ENCODE peak calls at places on chromosomes 4 and X, in six cellular contexts. O, R, J, U, E and V are unnamed samples.

GRCh38 chr4:610411-611261 is 14.7 kb upstream of the PDE6B start:
- DNase-seq in U (peak), E (peak), J (no peak), R (peak), O (peak), V (no peak)

GRCh38 chr4:120977435-120977997 is 55.0 kb upstream of the PRDM5 start:
- DNase-seq in R (peak), U (peak), J (peak), O (peak), E (peak), V (no peak)

GRCh38 chrX:73289039-73289438 is 74.4 kb upstream of the NAP1L2 start:
- DNase-seq in J (peak), E (peak), U (no peak), O (peak), R (no peak), V (no peak)

GRCh38 chrX:103554687-103555417 is 30.5 kb upstream of the TCEAL4 start:
- DNase-seq in U (peak), R (peak), E (no peak), J (peak), O (no peak), V (no peak)

GRCh38 chr4:7372673-7373072 is 62.1 kb downstream of the PSAPL1 start:
- DNase-seq in J (no peak), R (peak), U (no peak), O (no peak), E (no peak), V (no peak)

GRCh38 chrX:18997916-18998315 is 14.0 kb upstream of the PHKA2 start:
- DNase-seq in O (peak), E (no peak), R (peak), U (no peak), J (peak), V (no peak)

GRCh38 chr4:156838761-156839160 is 132.8 kb downstream of the PDGFC start:
- DNase-seq in O (no peak), U (no peak), E (no peak), J (peak), R (peak), V (no peak)

GRCh38 chrX:13013353-13014110 is 30.9 kb downstream of the FAM9C start:
- DNase-seq in E (no peak), J (no peak), U (no peak), R (peak), O (peak), V (no peak)

GRCh38 chr4:52645315-52645714 is 13.8 kb downstream of the USP46 start:
- DNase-seq in E (no peak), U (no peak), O (no peak), R (no peak), J (no peak), V (no peak)

GRCh38 chr4:186778134-186778533 is 54.5 kb upstream of the FAT1 start:
- DNase-seq in O (no peak), E (no peak), J (peak), U (no peak), R (no peak), V (no peak)

GRCh38 chr4:152063301-152064235 is 302.8 kb upstream of the GATB start:
- DNase-seq in R (no peak), E (no peak), U (no peak), J (peak), O (no peak), V (no peak)

GRCh38 chrX:103177561-103177960 is 37.3 kb upstream of the BEX4 start:
- DNase-seq in O (no peak), J (no peak), R (no peak), E (no peak), U (no peak), V (no peak)

GRCh38 chr4:95017690-95018089 is 259.9 kb downstream of the BMPR1B start:
- DNase-seq in U (no peak), R (no peak), E (no peak), O (no peak), J (no peak), V (no peak)

GRCh38 chrX:149512225-149512885 is 7.2 kb upstream of the IDS start:
- DNase-seq in R (peak), J (peak), E (peak), O (peak), U (peak), V (peak)

GRCh38 chrX:19867411-19867732 is 20.0 kb downstream of the SH3KBP1 start:
- DNase-seq in R (peak), J (no peak), O (no peak), U (no peak), E (peak), V (no peak)

GRCh38 chr4:184740965-184741364 is 7.1 kb upstream of the CENPU start:
- DNase-seq in R (no peak), E (no peak), J (peak), O (no peak), U (no peak), V (no peak)

GRCh38 chr4:113943863-113944262 is 35.6 kb downstream of the ARSJ start:
- DNase-seq in O (no peak), J (no peak), E (no peak), U (no peak), R (peak), V (no peak)

GRCh38 chrX:149757206-149758067 is 16.4 kb upstream of the HSFX1 start:
- DNase-seq in R (no peak), O (no peak), J (no peak), E (no peak), U (no peak), V (peak)

GRCh38 chrX:129831486-129831885 is 12.2 kb downstream of the ZDHHC9 start:
- DNase-seq in U (no peak), E (no peak), J (no peak), O (no peak), R (no peak), V (no peak)

GRCh38 chr4:152224872-152225420 is 310.9 kb downstream of the FBXW7 start:
- DNase-seq in O (no peak), E (no peak), R (no peak), J (no peak), U (no peak), V (no peak)

GRCh38 chr4:143700420-143701352 is at the start of gene FREM3:
- DNase-seq in E (peak), J (peak), O (no peak), R (no peak), U (peak), V (no peak)

GRCh38 chrX:154010330-154011087 is 9.2 kb downstream of the IRAK1 start:
- DNase-seq in U (no peak), R (peak), O (peak), E (peak), J (no peak), V (no peak)

GRCh38 chr4:99664703-99665102 is 7.1 kb upstream of the C4orf54 start:
- DNase-seq in E (no peak), U (no peak), J (no peak), R (no peak), O (no peak), V (no peak)

GRCh38 chrX:121256653-121257052 is 209.2 kb downstream of the GLUD2 start:
- DNase-seq in R (peak), O (no peak), U (no peak), J (no peak), E (peak), V (no peak)

GRCh38 chr4:15504041-15504440 is 34.4 kb downstream of the CC2D2A start:
- DNase-seq in E (no peak), J (no peak), O (no peak), U (no peak), R (no peak), V (no peak)

GRCh38 chr4:150569384-150569987 is 12.5 kb upstream of the MAB21L2 start:
- DNase-seq in J (no peak), E (peak), U (peak), R (peak), O (peak), V (no peak)

GRCh38 chr4:158513246-158513645 is 8.4 kb upstream of the RXFP1 start:
- DNase-seq in J (no peak), E (no peak), R (no peak), U (no peak), O (no peak), V (no peak)

GRCh38 chrX:17580529-17581155 is 156.7 kb upstream of the SCML1 start:
- DNase-seq in J (no peak), R (peak), O (no peak), U (no peak), E (no peak), V (peak)

GRCh38 chr4:138573246-138573645 is 331.1 kb upstream of the SLC7A11 start:
- DNase-seq in E (peak), O (no peak), J (no peak), U (no peak), R (no peak), V (no peak)

GRCh38 chr4:110518889-110519490 is 43.0 kb downstream of the ENPEP start:
- DNase-seq in O (peak), E (peak), R (peak), J (peak), U (peak), V (no peak)

DNA sequence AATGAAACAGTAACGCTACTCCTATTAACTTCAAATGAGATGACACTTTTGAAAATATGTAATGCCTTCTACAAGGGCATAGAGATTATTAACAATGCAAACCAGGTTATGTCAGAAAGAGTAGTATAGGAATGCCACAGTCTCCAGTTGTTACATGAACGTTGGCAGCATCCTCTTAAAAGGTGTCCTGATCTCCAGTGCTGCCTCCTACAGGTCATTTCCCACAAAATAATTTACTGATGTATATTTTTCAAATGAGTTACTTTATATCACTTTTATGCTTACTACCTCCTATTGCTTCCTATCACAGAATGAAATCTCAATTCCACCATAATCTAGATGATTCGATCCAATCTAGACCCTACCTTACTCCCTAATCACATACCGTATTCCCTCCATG is 195.2 kb upstream of the EPHA5 start:
- DNase-seq in U (peak), R (peak), O (peak), J (peak), E (peak), V (no peak)
- TF ChIP-seq CTCF in U (no peak), R (peak), O (no peak), J (peak), E (peak), V (no peak)

DNA sequence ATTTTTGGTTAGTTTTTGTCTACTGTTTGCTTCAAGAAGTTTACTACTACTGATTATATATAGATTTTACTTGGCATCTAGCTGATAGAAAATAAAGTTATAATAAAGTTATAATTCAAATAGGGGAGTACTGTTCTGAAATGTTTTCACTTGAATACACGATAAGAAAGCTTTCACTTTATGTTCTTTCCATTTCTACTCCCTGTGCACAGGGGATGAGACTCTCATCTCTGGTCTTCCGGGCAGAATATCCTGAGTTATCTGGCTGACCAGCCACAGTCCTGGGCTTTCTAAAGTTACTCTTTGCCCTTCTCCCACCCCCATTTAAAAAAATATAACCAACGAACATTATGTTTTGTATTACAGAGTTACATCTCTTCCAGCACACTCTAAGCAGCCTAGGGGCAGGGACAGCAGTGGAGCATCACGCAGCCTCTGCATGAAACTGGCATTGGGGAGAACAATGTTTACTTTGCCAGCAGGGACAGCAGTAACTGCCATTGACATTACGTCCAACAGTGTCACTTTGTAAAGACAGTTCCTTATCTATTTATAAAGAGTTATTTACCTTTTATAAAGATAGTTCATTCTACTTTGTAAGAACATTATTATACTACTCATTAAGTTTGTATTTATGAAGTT is 64.3 kb downstream of the METTL14 start:
- DNase-seq in J (no peak), O (no peak), U (no peak), E (no peak), R (no peak), V (no peak)
- TF ChIP-seq CTCF in J (no peak), O (no peak), U (no peak), E (no peak), R (no peak), V (no peak)

GRCh38 chr4:4384837-4385236 is 2.1 kb upstream of the NSG1 start:
- DNase-seq in R (peak), U (no peak), E (peak), O (peak), J (peak), V (no peak)

GRCh38 chr4:4387531-4388311 is 819 bp downstream of the NSG1 start:
- DNase-seq in U (no peak), J (peak), E (no peak), O (no peak), R (peak), V (no peak)

GRCh38 chr4:4386736-4387392 is at the start of gene NSG1:
- DNase-seq in J (peak), U (peak), E (peak), O (peak), R (peak), V (no peak)

GRCh38 chr4:4386296-4386735 is 586 bp upstream of the NSG1 start:
- DNase-seq in E (no peak), O (peak), J (peak), U (no peak), R (peak), V (no peak)

DNA sequence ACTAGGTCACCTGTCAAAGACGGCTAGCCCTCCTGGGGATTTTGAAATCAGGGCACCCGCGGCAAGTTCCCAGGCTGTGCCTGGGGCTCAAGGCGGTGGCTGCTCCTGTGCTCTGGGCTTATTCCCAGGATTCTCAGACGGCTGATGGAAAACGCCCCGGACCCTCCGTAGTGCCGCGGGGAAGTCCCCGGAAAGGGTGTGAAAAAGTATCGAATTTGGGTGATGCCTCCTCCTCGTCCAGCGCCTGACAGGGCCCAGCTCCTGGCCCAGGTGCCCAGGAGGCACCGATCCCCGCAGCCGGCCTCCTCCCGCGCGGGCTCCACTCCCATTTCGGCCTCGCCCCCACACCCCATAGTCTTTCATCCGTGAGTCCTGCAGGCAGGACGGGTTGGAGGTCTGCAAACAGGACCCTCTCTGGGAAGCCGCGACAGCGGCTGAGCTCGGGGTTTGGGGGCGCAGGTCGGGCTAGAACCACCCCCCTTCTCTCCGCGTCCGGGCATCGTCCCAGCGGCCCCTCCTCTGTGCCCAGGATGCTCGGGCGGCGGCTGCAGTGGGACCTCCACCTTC is 1.1 kb upstream of the NSG1 start:
- DNase-seq in O (no peak), E (no peak), J (no peak), R (no peak), U (no peak), V (no peak)
- TF ChIP-seq CTCF in O (no peak), E (no peak), J (no peak), R (no peak), U (no peak), V (no peak)

GRCh38 chr4:128675083-128675482 is 134.4 kb upstream of the JADE1 start:
- DNase-seq in J (no peak), O (no peak), U (no peak), E (no peak), R (no peak), V (no peak)
- TF ChIP-seq CTCF in J (no peak), O (no peak), U (no peak), E (no peak), R (no peak), V (no peak)

DNA sequence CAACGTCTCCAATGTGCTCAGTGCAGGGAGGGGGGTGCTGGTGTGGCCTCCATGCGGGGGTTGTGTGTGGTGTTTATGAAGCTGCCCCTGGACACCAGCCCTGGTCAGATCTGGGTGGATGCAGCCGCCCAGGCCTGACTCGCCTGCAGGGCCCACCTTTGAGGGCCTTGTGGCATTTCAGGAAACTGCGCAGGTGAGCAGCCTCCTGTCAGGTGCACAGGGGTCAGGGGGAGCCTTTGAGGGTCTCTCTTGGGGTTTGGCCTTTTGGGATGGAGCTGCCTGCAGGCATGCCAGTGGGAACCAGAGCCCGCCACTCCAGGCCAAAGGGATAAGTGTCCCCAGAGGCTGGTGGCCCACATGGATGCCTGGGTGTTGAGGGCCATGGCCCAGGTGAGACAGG is 45.4 kb downstream of the ADRA2C start:
- DNase-seq in E (no peak), U (no peak), R (no peak), O (no peak), J (no peak), V (no peak)
- TF ChIP-seq CTCF in E (no peak), U (no peak), R (no peak), O (no peak), J (no peak), V (no peak)

DNA sequence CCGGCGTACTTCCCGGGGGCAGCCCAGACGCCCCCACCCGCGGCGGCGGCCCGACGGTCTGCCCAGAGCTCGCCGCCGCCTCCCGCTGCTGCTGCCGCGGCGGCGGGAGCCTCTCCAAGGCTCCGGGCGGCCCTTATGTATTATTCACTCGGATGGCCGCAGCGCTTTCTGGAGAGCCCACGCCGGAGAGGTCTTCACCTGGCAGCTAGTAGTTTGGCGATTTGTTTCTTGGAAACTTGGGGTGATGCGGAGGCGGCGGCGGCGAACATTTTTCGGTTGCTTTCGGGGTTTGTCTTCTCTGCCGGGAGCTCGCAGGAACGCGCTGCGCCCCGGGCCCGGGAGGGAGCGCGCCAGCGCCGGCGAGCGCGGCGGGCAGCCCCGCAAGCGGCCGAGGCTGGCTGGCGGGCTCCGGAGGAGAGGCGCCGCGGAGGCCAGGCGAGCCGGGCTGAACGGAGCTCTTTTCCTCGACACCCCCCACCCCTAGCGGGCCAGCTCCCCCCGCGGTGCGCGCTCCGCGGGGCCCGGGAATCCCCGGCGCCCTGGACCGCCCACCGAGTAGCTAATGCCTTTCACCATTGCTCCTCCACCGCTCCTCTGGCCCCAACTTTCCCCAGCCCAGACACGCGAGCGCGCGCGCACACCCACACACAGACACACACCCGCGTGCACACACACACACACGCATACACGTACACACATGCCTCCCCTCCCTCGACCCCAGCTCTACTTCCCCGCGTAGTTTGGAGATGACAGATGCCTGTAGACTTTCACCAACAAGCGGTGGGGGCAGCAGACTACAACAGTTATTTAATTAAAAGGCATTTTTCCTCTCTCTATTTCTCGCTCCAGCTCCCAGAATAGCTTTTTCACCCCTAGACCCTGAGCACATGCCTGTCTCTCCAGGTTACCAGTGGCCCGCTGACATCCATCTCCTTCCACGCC is 113.4 kb downstream of the DHX15 start:
- DNase-seq in O (peak), R (peak), E (no peak), J (peak), U (peak), V (no peak)
- TF ChIP-seq CTCF in O (no peak), R (peak), E (no peak), J (peak), U (no peak), V (no peak)